ENCODE peak calls at places on chromosomes 2 and 18, in four cellular contexts. S is nucleus accumbens, Z is COR-L47, L is DMS79. U is an unnamed sample.

GRCh38 chr2:33873206-33873605 is 274.1 kb upstream of the FAM98A start:
- DNase-seq in Z (no peak), S (no peak), L (no peak), U (no peak)

GRCh38 chr2:142220239-142220638 is 89.4 kb upstream of the LRP1B start:
- DNase-seq in L (no peak), Z (peak), S (no peak), U (no peak)

GRCh38 chr2:118340103-118340502 is 251.8 kb downstream of the INSIG2 start:
- DNase-seq in L (no peak), Z (no peak), S (no peak), U (no peak)

GRCh38 chr2:106789185-106789584 is 96.8 kb downstream of the ST6GAL2 start:
- DNase-seq in L (no peak), Z (no peak), S (no peak), U (no peak)

GRCh38 chr2:181122601-181123000 is 142.2 kb downstream of the UBE2E3 start:
- DNase-seq in Z (no peak), L (no peak), S (no peak), U (no peak)

GRCh38 chr2:51612387-51612786 is 580.5 kb upstream of the NRXN1 start:
- DNase-seq in L (no peak), S (no peak), Z (no peak), U (no peak)

GRCh38 chr2:197675711-197676188 is 363 bp upstream of the RFTN2 start:
- DNase-seq in L (no peak), S (no peak), Z (no peak), U (peak)

GRCh38 chr2:127663566-127664064 is 11.7 kb downstream of the LIMS2 start:
- DNase-seq in S (no peak), Z (no peak), L (no peak), U (no peak)

GRCh38 chr2:96413067-96413722 is 77.6 kb downstream of the NCAPH start:
- DNase-seq in Z (no peak), S (no peak), L (peak), U (peak)

GRCh38 chr2:239765911-239766310 is 259.2 kb downstream of the NDUFA10 start:
- DNase-seq in Z (no peak), L (no peak), S (no peak), U (no peak)

GRCh38 chr18:3848316-3848715 is 398.3 kb downstream of the TGIF1 start:
- DNase-seq in S (no peak), L (no peak), Z (no peak), U (no peak)

GRCh38 chr18:79725486-79725885 is 45.9 kb downstream of the CTDP1 start:
- DNase-seq in Z (no peak), L (no peak), S (no peak), U (no peak)

GRCh38 chr2:6896930-6897759 is 19.6 kb downstream of the RSAD2 start:
- DNase-seq in Z (peak), L (no peak), S (no peak), U (peak)

GRCh38 chr2:229634574-229635185 is 79.7 kb downstream of the DNER start:
- DNase-seq in L (peak), S (peak), Z (no peak), U (peak)

GRCh38 chr2:54999182-54999581 is 51.1 kb downstream of the RTN4 start:
- DNase-seq in Z (no peak), L (no peak), S (no peak), U (no peak)

GRCh38 chr2:61855178-61855523 is 1.3 kb upstream of the FAM161A start:
- DNase-seq in L (peak), S (no peak), Z (peak), U (no peak)

GRCh38 chr2:206113148-206113547 is 27.2 kb upstream of the INO80D start:
- DNase-seq in L (no peak), S (no peak), Z (no peak), U (no peak)

GRCh38 chr2:241112592-241112991 is 10.5 kb upstream of the MTERF4 start:
- DNase-seq in S (no peak), L (no peak), Z (no peak), U (no peak)

GRCh38 chr2:55862269-55862668 is 61.3 kb downstream of the EFEMP1 start:
- DNase-seq in Z (no peak), S (no peak), L (no peak), U (no peak)

GRCh38 chr2:230358305-230358704 is 31.3 kb downstream of the SP140L start:
- DNase-seq in L (no peak), Z (no peak), S (no peak), U (no peak)

GRCh38 chr2:27016801-27017325 is 15.9 kb upstream of the TMEM214 start:
- DNase-seq in S (no peak), Z (peak), L (peak), U (peak)

GRCh38 chr2:234635284-234635683 is 138.4 kb upstream of the ARL4C start:
- DNase-seq in Z (no peak), L (no peak), S (no peak), U (no peak)

GRCh38 chr2:157792345-157793052 is 83.6 kb downstream of the ACVR1 start:
- DNase-seq in S (no peak), Z (no peak), L (no peak), U (no peak)

GRCh38 chr2:152925540-152926448 is 207.4 kb downstream of the ARL6IP6 start:
- DNase-seq in S (no peak), L (no peak), Z (peak), U (peak)

GRCh38 chr18:37871583-37871982 is 306.0 kb upstream of the CELF4 start:
- DNase-seq in S (no peak), Z (no peak), L (no peak), U (no peak)

GRCh38 chr2:181114021-181114420 is 133.6 kb downstream of the UBE2E3 start:
- DNase-seq in L (no peak), S (no peak), Z (no peak), U (no peak)